ENCODE peak calls at places on chromosomes 11 and 22, in seven cellular contexts. One of them, this sample, is unnamed. For H3K27me3, the result is how much of the 10 kb centered on the place peaks cover.

GRCh38 chr11:104163100-104164027 is 583 bp downstream of the PDGFD start:
- DNase-seq in HCT116: no peak
- DNase-seq in H1: peak
- DNase-seq in GM12878: no peak
- DNase-seq in K562: no peak
- DNase-seq in SK-N-SH: peak
- DNase-seq in HepG2: no peak
- DNase-seq in this sample: no peak

GRCh38 chr11:36155301-36155700 is 133.9 kb downstream of the COMMD9 start:
- DNase-seq in K562: no peak
- DNase-seq in H1: no peak
- DNase-seq in HepG2: no peak
- DNase-seq in GM12878: no peak
- DNase-seq in HCT116: no peak
- DNase-seq in SK-N-SH: no peak
- DNase-seq in this sample: no peak

GRCh38 chr11:12272821-12273617 is 104.4 kb upstream of the PARVA start:
- DNase-seq in GM12878: no peak
- DNase-seq in HCT116: no peak
- DNase-seq in K562: no peak
- DNase-seq in HepG2: peak
- DNase-seq in H1: no peak
- DNase-seq in SK-N-SH: no peak
- DNase-seq in this sample: no peak

GRCh38 chr11:23585700-23586099 is 725.4 kb upstream of the CCDC179 start:
- DNase-seq in GM12878: no peak
- DNase-seq in H1: no peak
- DNase-seq in SK-N-SH: no peak
- DNase-seq in K562: no peak
- DNase-seq in HCT116: no peak
- DNase-seq in HepG2: no peak
- DNase-seq in this sample: no peak

GRCh38 chr11:132114743-132115142 is 744.3 kb downstream of the NTM start:
- DNase-seq in HepG2: no peak
- DNase-seq in SK-N-SH: no peak
- DNase-seq in K562: no peak
- DNase-seq in HCT116: no peak
- DNase-seq in H1: no peak
- DNase-seq in GM12878: no peak
- DNase-seq in this sample: no peak

GRCh38 chr22:41092847-41093371 is 517 bp downstream of the EP300 start:
- DNase-seq in HepG2: peak
- DNase-seq in K562: no peak
- DNase-seq in GM12878: no peak
- DNase-seq in H1: peak
- DNase-seq in HCT116: no peak
- DNase-seq in SK-N-SH: peak
- DNase-seq in this sample: no peak

GRCh38 chr11:44763111-44763820 is 36.5 kb downstream of the TSPAN18 start:
- DNase-seq in H1: peak
- DNase-seq in SK-N-SH: no peak
- DNase-seq in HepG2: no peak
- DNase-seq in K562: no peak
- DNase-seq in GM12878: no peak
- DNase-seq in HCT116: no peak
- DNase-seq in this sample: no peak

GRCh38 chr22:23072035-23072910 is 2.0 kb downstream of the GNAZ start:
- DNase-seq in SK-N-SH: no peak
- DNase-seq in K562: no peak
- DNase-seq in HepG2: no peak
- DNase-seq in HCT116: no peak
- DNase-seq in GM12878: no peak
- DNase-seq in H1: no peak
- DNase-seq in this sample: no peak

GRCh38 chr22:38415561-38416321 is 39.3 kb downstream of the KCNJ4 start:
- DNase-seq in HCT116: no peak
- DNase-seq in GM12878: no peak
- DNase-seq in SK-N-SH: no peak
- DNase-seq in K562: no peak
- DNase-seq in H1: no peak
- DNase-seq in HepG2: no peak
- DNase-seq in this sample: no peak

GRCh38 chr22:32034275-32034674 is 8.8 kb upstream of the SLC5A1 start:
- DNase-seq in HCT116: no peak
- DNase-seq in K562: no peak
- DNase-seq in GM12878: no peak
- DNase-seq in HepG2: no peak
- DNase-seq in SK-N-SH: no peak
- DNase-seq in H1: no peak
- DNase-seq in this sample: no peak

GRCh38 chr11:64546600-64546999 is 44.4 kb upstream of the SLC22A12 start:
- DNase-seq in HepG2: no peak
- DNase-seq in SK-N-SH: no peak
- DNase-seq in GM12878: no peak
- DNase-seq in HCT116: no peak
- DNase-seq in K562: no peak
- DNase-seq in H1: no peak
- DNase-seq in this sample: no peak

GRCh38 chr11:14420223-14420622 is 61.2 kb upstream of the RRAS2 start:
- DNase-seq in HCT116: no peak
- DNase-seq in SK-N-SH: no peak
- DNase-seq in H1: no peak
- DNase-seq in HepG2: no peak
- DNase-seq in GM12878: no peak
- DNase-seq in K562: no peak
- DNase-seq in this sample: no peak

GRCh38 chr11:44030996-44031395 is 16.8 kb upstream of the ACCSL start:
- DNase-seq in GM12878: no peak
- DNase-seq in H1: peak
- DNase-seq in K562: no peak
- DNase-seq in HCT116: no peak
- DNase-seq in HepG2: no peak
- DNase-seq in SK-N-SH: no peak
- DNase-seq in this sample: no peak

GRCh38 chr11:126459691-126460404 is 104.4 kb downstream of the ST3GAL4 start:
- DNase-seq in GM12878: no peak
- DNase-seq in K562: no peak
- DNase-seq in H1: no peak
- DNase-seq in HepG2: no peak
- DNase-seq in SK-N-SH: no peak
- DNase-seq in HCT116: no peak
- DNase-seq in this sample: no peak

GRCh38 chr22:49184736-49185135 is 642.9 kb downstream of the BRD1 start:
- DNase-seq in K562: no peak
- DNase-seq in GM12878: no peak
- DNase-seq in SK-N-SH: no peak
- DNase-seq in HCT116: no peak
- DNase-seq in H1: no peak
- DNase-seq in HepG2: no peak
- DNase-seq in this sample: no peak

GRCh38 chr11:61334434-61335354 is 1.7 kb downstream of the TKFC start:
- DNase-seq in K562: no peak
- DNase-seq in HCT116: no peak
- DNase-seq in HepG2: peak
- DNase-seq in GM12878: no peak
- DNase-seq in SK-N-SH: no peak
- DNase-seq in H1: no peak
- DNase-seq in this sample: no peak

GRCh38 chr22:18028817-18029527 is 4.6 kb upstream of the MICAL3 start:
- DNase-seq in HCT116: no peak
- DNase-seq in SK-N-SH: no peak
- DNase-seq in HepG2: no peak
- DNase-seq in K562: no peak
- DNase-seq in GM12878: no peak
- DNase-seq in H1: no peak
- DNase-seq in this sample: no peak

GRCh38 chr22:48444320-48445112 is 1383.2 kb downstream of the BRD1 start:
- DNase-seq in HCT116: no peak
- DNase-seq in HepG2: no peak
- DNase-seq in GM12878: peak
- DNase-seq in K562: no peak
- DNase-seq in SK-N-SH: no peak
- DNase-seq in H1: no peak
- DNase-seq in this sample: no peak

GRCh38 chr11:101741479-101742175 is 157.8 kb upstream of the TRPC6 start:
- DNase-seq in SK-N-SH: no peak
- DNase-seq in HCT116: no peak
- DNase-seq in HepG2: no peak
- DNase-seq in K562: no peak
- DNase-seq in H1: no peak
- DNase-seq in GM12878: no peak
- DNase-seq in this sample: no peak

GRCh38 chr11:35144103-35144741 is 5.3 kb downstream of the CD44 start:
- DNase-seq in SK-N-SH: no peak
- DNase-seq in HepG2: no peak
- DNase-seq in GM12878: peak
- DNase-seq in H1: no peak
- DNase-seq in HCT116: no peak
- DNase-seq in K562: no peak
- DNase-seq in this sample: no peak

GRCh38 chr11:44658451-44658850 is 68.3 kb upstream of the TSPAN18 start:
- DNase-seq in K562: no peak
- DNase-seq in SK-N-SH: peak
- DNase-seq in H1: no peak
- DNase-seq in HCT116: no peak
- DNase-seq in HepG2: no peak
- DNase-seq in GM12878: no peak
- DNase-seq in this sample: no peak

GRCh38 chr11:117096140-117096972 is 1.9 kb downstream of the SIK3 start:
- DNase-seq in K562: no peak
- DNase-seq in H1: peak
- DNase-seq in HCT116: no peak
- DNase-seq in SK-N-SH: peak
- DNase-seq in GM12878: peak
- DNase-seq in HepG2: peak
- DNase-seq in this sample: no peak

GRCh38 chr11:104338186-104338585 is 174.2 kb upstream of the PDGFD start:
- DNase-seq in H1: no peak
- DNase-seq in HepG2: no peak
- DNase-seq in GM12878: no peak
- DNase-seq in SK-N-SH: no peak
- DNase-seq in HCT116: no peak
- DNase-seq in K562: no peak
- DNase-seq in this sample: no peak

GRCh38 chr22:26708256-26709009 is 51.0 kb downstream of the MIAT start:
- DNase-seq in SK-N-SH: no peak
- DNase-seq in K562: no peak
- DNase-seq in H1: no peak
- DNase-seq in HCT116: no peak
- DNase-seq in HepG2: no peak
- DNase-seq in GM12878: peak
- DNase-seq in this sample: no peak

GRCh38 chr22:50206599-50206998 is 5.8 kb downstream of the SELENOO start:
- DNase-seq in GM12878: no peak
- DNase-seq in HepG2: peak
- DNase-seq in SK-N-SH: peak
- DNase-seq in H1: peak
- DNase-seq in HCT116: no peak
- DNase-seq in K562: peak
- DNase-seq in this sample: no peak

GRCh38 chr22:31935961-31936635 is 8.2 kb upstream of the YWHAH start:
- DNase-seq in H1: no peak
- DNase-seq in SK-N-SH: no peak
- DNase-seq in K562: no peak
- DNase-seq in GM12878: no peak
- DNase-seq in HCT116: no peak
- DNase-seq in HepG2: no peak
- DNase-seq in this sample: no peak

GRCh38 chr11:29173660-29174062 is 843.2 kb downstream of the KCNA4 start:
- DNase-seq in K562: no peak
- DNase-seq in HepG2: peak
- DNase-seq in H1: no peak
- DNase-seq in HCT116: peak
- DNase-seq in SK-N-SH: no peak
- DNase-seq in GM12878: no peak
- DNase-seq in this sample: peak

GRCh38 chr11:70146895-70147520 is 56.1 kb upstream of the FADD start:
- DNase-seq in GM12878: no peak
- DNase-seq in SK-N-SH: no peak
- DNase-seq in K562: no peak
- DNase-seq in H1: no peak
- DNase-seq in HepG2: no peak
- DNase-seq in HCT116: no peak
- DNase-seq in this sample: no peak
- H3K27me3 ChIP-seq in GM12878: under half
- H3K27me3 ChIP-seq in SK-N-SH: under half
- H3K27me3 ChIP-seq in K562: under half
- H3K27me3 ChIP-seq in H1: under half
- H3K27me3 ChIP-seq in HepG2: half or more
- H3K27me3 ChIP-seq in HCT116: under half
- H3K27me3 ChIP-seq in this sample: under half

DNA sequence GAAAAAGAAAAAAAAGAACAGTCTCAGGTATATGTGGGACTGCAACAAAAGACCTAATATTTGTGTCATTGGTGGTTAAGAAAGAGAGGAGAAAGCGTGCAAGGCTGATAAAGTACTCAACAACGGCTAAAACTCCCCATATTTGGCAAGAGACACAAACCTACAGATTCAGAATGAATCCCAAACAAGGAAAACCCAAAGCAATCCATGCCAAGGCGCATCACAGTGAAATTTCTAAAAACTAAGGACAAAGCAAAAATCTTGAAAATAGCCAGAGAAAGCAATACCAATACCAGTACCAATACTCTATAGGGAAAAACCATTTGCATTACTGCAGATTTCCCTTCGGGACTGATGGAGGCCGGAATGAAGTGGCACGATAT is 32.4 kb upstream of the SEPTIN5 start:
- DNase-seq in HCT116: no peak
- DNase-seq in K562: no peak
- DNase-seq in H1: no peak
- DNase-seq in GM12878: no peak
- DNase-seq in SK-N-SH: no peak
- DNase-seq in HepG2: no peak
- DNase-seq in this sample: no peak
- TF ChIP-seq SIN3A in HCT116: no peak
- TF ChIP-seq SIN3A in K562: no peak
- TF ChIP-seq SIN3A in H1: no peak
- TF ChIP-seq SIN3A in GM12878: no peak
- TF ChIP-seq SIN3A in SK-N-SH: no peak
- TF ChIP-seq SIN3A in HepG2: no peak
- TF ChIP-seq SIN3A in this sample: no peak

GRCh38 chr22:34475886-34476285 is 555.6 kb upstream of the LARGE1 start:
- DNase-seq in K562: no peak
- DNase-seq in HCT116: no peak
- DNase-seq in H1: no peak
- DNase-seq in SK-N-SH: no peak
- DNase-seq in HepG2: no peak
- DNase-seq in GM12878: no peak
- DNase-seq in this sample: no peak
- H3K27me3 ChIP-seq in K562: under half
- H3K27me3 ChIP-seq in HCT116: under half
- H3K27me3 ChIP-seq in H1: under half
- H3K27me3 ChIP-seq in SK-N-SH: under half
- H3K27me3 ChIP-seq in HepG2: under half
- H3K27me3 ChIP-seq in GM12878: under half
- H3K27me3 ChIP-seq in this sample: under half

DNA sequence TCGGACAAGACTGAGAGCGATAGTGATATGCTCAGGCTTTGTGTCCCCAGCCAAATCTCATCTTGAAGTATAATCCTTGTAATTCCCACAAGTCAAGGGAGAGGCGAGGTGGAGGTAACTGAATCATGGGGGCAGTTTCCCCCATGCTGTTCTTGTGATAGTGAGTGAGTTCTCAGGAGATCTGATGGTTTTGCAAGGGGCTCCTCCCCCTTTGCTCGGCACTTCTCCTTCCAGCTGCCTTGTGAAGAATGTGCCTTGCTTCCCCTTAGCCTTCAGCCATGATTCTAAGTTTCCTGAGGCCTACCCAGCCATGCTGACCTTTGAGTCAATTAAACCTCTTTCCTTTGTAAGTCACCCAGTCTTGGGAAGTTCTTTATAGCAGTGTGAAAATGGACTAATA is 7.5 kb upstream of the FOLR2 start:
- DNase-seq in SK-N-SH: no peak
- DNase-seq in HepG2: no peak
- DNase-seq in K562: no peak
- DNase-seq in GM12878: no peak
- DNase-seq in H1: no peak
- DNase-seq in HCT116: no peak
- DNase-seq in this sample: no peak
- TF ChIP-seq SIN3A in SK-N-SH: no peak
- TF ChIP-seq SIN3A in HepG2: no peak
- TF ChIP-seq SIN3A in K562: no peak
- TF ChIP-seq SIN3A in GM12878: no peak
- TF ChIP-seq SIN3A in H1: no peak
- TF ChIP-seq SIN3A in HCT116: no peak
- TF ChIP-seq SIN3A in this sample: no peak

This sample was measured in Panc1.